ENCODE peak calls at places on chromosome 21, in five cellular contexts. R is GM13977, S is endothelial cell, X is RWPE1, L is GM12865. Y is an unnamed sample.

GRCh38 chr21:40386301-40386911 is 460.6 kb downstream of the DSCAM start:
- DNase-seq in R (no peak), S (peak), X (peak), L (peak), Y (peak)

GRCh38 chr21:30340714-30341573 is 3.5 kb upstream of the KRTAP27-1 start:
- DNase-seq in R (peak), S (peak), X (peak), L (peak), Y (peak)

GRCh38 chr21:28614816-28615215 is 377.9 kb downstream of the LTN1 start:
- DNase-seq in R (no peak), S (no peak), X (no peak), L (no peak), Y (no peak)

GRCh38 chr21:38721983-38722382 is 83.7 kb upstream of the ETS2 start:
- DNase-seq in R (no peak), S (no peak), X (no peak), L (no peak), Y (no peak)

GRCh38 chr21:43778469-43779335 is 2.6 kb upstream of the CSTB start:
- DNase-seq in R (no peak), S (no peak), X (no peak), L (no peak), Y (no peak)

GRCh38 chr21:38902608-38903445 is 97.1 kb downstream of the ETS2 start:
- DNase-seq in R (no peak), S (no peak), X (no peak), L (no peak), Y (no peak)

GRCh38 chr21:10521091-10521598 is at the start of gene TPTE:
- DNase-seq in R (peak), S (no peak), X (no peak), L (no peak), Y (no peak)

GRCh38 chr21:16708431-16708830 is 804.4 kb upstream of the CXADR start:
- DNase-seq in R (no peak), S (no peak), X (no peak), L (no peak), Y (no peak)

GRCh38 chr21:27572681-27573080 is 605.8 kb upstream of the ADAMTS5 start:
- DNase-seq in R (no peak), S (no peak), X (no peak), L (no peak), Y (no peak)

GRCh38 chr21:29581393-29581792 is 282.7 kb downstream of the BACH1 start:
- DNase-seq in R (no peak), S (no peak), X (no peak), L (no peak), Y (no peak)

GRCh38 chr21:40672602-40673001 is 174.4 kb downstream of the DSCAM start:
- DNase-seq in R (no peak), S (no peak), X (no peak), L (no peak), Y (no peak)

GRCh38 chr21:14119038-14119437 is 91.7 kb downstream of the LIPI start:
- DNase-seq in R (no peak), S (no peak), X (no peak), L (no peak), Y (no peak)

GRCh38 chr21:14115646-14116045 is 95.1 kb downstream of the LIPI start:
- DNase-seq in R (no peak), S (no peak), X (no peak), L (no peak), Y (no peak)

GRCh38 chr21:14121719-14122118 is 89.0 kb downstream of the LIPI start:
- DNase-seq in R (no peak), S (no peak), X (no peak), L (peak), Y (no peak)

GRCh38 chr21:14116080-14116481 is 94.7 kb downstream of the LIPI start:
- DNase-seq in R (peak), S (no peak), X (no peak), L (peak), Y (no peak)

DNA sequence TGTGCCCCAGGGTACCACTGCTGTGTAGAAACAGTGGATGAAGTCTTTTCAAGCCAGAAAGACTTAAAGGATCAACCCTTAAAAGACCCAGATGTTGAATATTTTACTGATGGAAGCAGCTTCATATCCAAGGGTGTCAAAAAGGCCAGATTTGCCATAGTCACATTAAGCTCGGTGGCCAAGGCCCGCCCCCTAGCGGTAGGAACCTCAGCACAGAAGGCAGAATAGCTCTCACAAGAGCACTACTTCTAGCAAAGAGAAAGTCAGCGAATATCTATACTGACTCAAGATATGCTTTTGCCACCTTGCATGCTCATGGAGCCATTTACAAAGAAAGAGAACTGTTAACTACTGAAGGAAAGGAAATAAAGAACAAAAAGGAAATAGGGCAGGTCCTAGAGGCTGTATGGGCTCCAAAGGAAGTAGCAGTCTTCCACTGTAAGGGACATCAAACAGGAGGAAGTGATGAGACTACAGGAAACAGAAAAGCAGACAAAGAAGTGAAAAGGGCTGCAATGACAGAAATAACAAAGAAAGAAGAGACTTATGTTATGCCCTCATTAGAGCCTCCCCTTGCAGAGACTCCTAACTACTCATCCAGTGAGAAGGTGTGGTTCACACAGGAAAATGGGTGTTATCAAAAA is 90.5 kb downstream of the LIPI start:
- DNase-seq in R (peak), S (peak), X (peak), L (peak), Y (no peak)
- TF ChIP-seq CTCF in R (peak), S (peak), X (peak), L (peak), Y (peak)

GRCh38 chr21:46555225-46555617 is 49.7 kb downstream of the S100B start:
- DNase-seq in R (no peak), S (no peak), X (no peak), L (no peak), Y (no peak)

GRCh38 chr21:46555678-46556077 is 49.2 kb downstream of the S100B start:
- DNase-seq in R (no peak), S (no peak), X (no peak), L (no peak), Y (no peak)

GRCh38 chr21:46553993-46554392 is 50.9 kb downstream of the S100B start:
- DNase-seq in R (no peak), S (no peak), X (no peak), L (no peak), Y (no peak)

GRCh38 chr21:46552865-46553379 is 52.0 kb downstream of the S100B start:
- DNase-seq in R (no peak), S (no peak), X (no peak), L (no peak), Y (no peak)

GRCh38 chr21:46554431-46555224 is 50.3 kb downstream of the S100B start:
- DNase-seq in R (no peak), S (no peak), X (no peak), L (no peak), Y (no peak)
- TF ChIP-seq CTCF in R (no peak), S (no peak), X (no peak), L (no peak), Y (no peak)

GRCh38 chr21:44949161-44950015 is 9.6 kb downstream of the SLX9 start:
- DNase-seq in R (peak), S (peak), X (peak), L (peak), Y (peak)

GRCh38 chr21:44947111-44947929 is 7.5 kb downstream of the SLX9 start:
- DNase-seq in R (no peak), S (no peak), X (no peak), L (no peak), Y (no peak)

GRCh38 chr21:44948426-44949120 is 8.7 kb downstream of the SLX9 start:
- DNase-seq in R (no peak), S (no peak), X (no peak), L (no peak), Y (no peak)

GRCh38 chr21:44946254-44947041 is 6.6 kb downstream of the SLX9 start:
- DNase-seq in R (no peak), S (no peak), X (no peak), L (no peak), Y (no peak)

GRCh38 chr21:44947930-44948331 is 8.1 kb downstream of the SLX9 start:
- DNase-seq in R (no peak), S (no peak), X (no peak), L (no peak), Y (no peak)
- TF ChIP-seq CTCF in R (no peak), S (no peak), X (no peak), L (no peak), Y (no peak)

GRCh38 chr21:42376338-42376982 is 10.1 kb upstream of the TFF1 start:
- DNase-seq in R (no peak), S (no peak), X (no peak), L (no peak), Y (no peak)
- TF ChIP-seq CTCF in R (no peak), S (no peak), X (no peak), L (peak), Y (no peak)

GRCh38 chr21:35732788-35733187 is 327.5 kb downstream of the SETD4 start:
- DNase-seq in R (no peak), S (no peak), X (peak), L (no peak), Y (no peak)

GRCh38 chr21:35727830-35728229 is 332.5 kb downstream of the SETD4 start:
- DNase-seq in R (no peak), S (no peak), X (no peak), L (no peak), Y (no peak)

DNA sequence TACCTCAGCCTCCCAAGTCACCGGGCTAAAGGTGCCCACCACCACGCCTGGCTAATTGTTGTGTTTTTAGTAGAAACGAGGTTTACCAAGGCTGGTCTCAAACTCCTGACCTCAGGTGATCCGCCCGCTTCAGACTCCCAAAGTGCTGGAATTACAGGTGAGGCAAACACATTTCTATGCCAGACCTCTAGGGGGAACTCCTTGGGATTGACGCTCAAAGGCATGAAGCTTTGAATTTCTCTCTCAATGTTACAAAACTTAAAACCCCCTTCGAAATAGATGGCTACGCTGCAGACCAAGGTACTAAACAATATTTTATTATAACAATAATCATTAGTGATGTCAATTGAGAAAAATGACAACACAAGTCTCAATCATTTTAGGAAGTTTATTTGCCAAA is 330.0 kb downstream of the SETD4 start:
- DNase-seq in R (no peak), S (no peak), X (no peak), L (no peak), Y (no peak)
- TF ChIP-seq CTCF in R (no peak), S (peak), X (no peak), L (no peak), Y (peak)

DNA sequence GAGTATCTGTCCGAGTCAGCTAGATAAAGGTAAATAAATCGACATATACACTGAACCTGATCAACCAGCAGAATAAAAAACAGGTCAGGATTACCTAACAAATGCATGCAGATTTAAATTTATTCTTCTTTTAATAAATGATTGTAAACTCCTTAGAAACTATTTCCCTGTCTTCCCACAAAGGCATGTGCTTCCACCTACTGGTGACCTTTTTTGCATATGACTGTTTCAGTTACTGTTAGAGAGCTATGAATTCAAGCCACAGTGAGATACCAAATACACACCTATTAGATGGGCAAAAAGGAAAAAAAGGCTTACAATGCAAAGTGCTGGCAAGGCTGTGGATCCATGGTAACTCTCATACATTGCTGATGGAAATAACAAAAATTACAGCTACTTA is 957.4 kb upstream of the NCAM2 start:
- DNase-seq in R (no peak), S (no peak), X (no peak), L (no peak), Y (no peak)
- TF ChIP-seq CTCF in R (no peak), S (peak), X (no peak), L (no peak), Y (peak)

GRCh38 chr21:33542640-33543504 is at the start of gene SON:
- DNase-seq in R (peak), S (peak), X (peak), L (peak), Y (peak)
- TF ChIP-seq CTCF in R (no peak), S (no peak), X (no peak), L (no peak), Y (no peak)